ENCODE peak calls at places on chromosomes 5 and 9, in seven cellular contexts. R is RWPE1, K is NB4, L is foreskin keratinocyte, H is BE2C, Z is GM10248, X is astrocyte. Y is an unnamed sample.

GRCh38 chr5:135478938-135479337 is 26.8 kb upstream of the TIFAB start:
- DNase-seq in R (no peak), K (no peak), L (no peak), H (no peak), Z (no peak), X (no peak), Y (no peak)

GRCh38 chr5:150246424-150246823 is 43.1 kb downstream of the CAMK2A start:
- DNase-seq in R (no peak), K (no peak), L (no peak), H (no peak), Z (no peak), X (no peak), Y (no peak)

GRCh38 chr5:38673671-38674071 is 117.2 kb upstream of the LIFR start:
- DNase-seq in R (no peak), K (no peak), L (peak), H (no peak), Z (no peak), X (no peak), Y (no peak)

GRCh38 chr5:141369994-141370848 is at the start of gene PCDHGB3:
- DNase-seq in R (no peak), K (peak), L (no peak), H (no peak), Z (peak), X (peak), Y (peak)

GRCh38 chr5:32278403-32278802 is 34.3 kb downstream of the MTMR12 start:
- DNase-seq in R (no peak), K (peak), L (no peak), H (no peak), Z (no peak), X (peak), Y (peak)

GRCh38 chr5:96329886-96330531 is 103.0 kb downstream of the PCSK1 start:
- DNase-seq in R (peak), K (no peak), L (no peak), H (no peak), Z (no peak), X (no peak), Y (no peak)

GRCh38 chr5:178287091-178287790 is 54.6 kb upstream of the PHYKPL start:
- DNase-seq in R (no peak), K (no peak), L (no peak), H (no peak), Z (no peak), X (no peak), Y (no peak)

GRCh38 chr5:102856374-102856748 is 101.3 kb downstream of the PAM start:
- DNase-seq in R (peak), K (no peak), L (peak), H (no peak), Z (no peak), X (peak), Y (peak)

GRCh38 chr9:109329274-109330258 is 8.7 kb upstream of the EPB41L4B start:
- DNase-seq in R (peak), K (no peak), L (peak), H (peak), Z (no peak), X (peak), Y (no peak)

GRCh38 chr5:139862313-139862712 is 66.7 kb downstream of the PSD2 start:
- DNase-seq in R (no peak), K (no peak), L (peak), H (no peak), Z (no peak), X (peak), Y (peak)

GRCh38 chr5:115429345-115429940 is 115.1 kb downstream of the FEM1C start:
- DNase-seq in R (no peak), K (no peak), L (no peak), H (no peak), Z (no peak), X (no peak), Y (no peak)

GRCh38 chr5:21802869-21803490 is 1050.2 kb downstream of the CDH12 start:
- DNase-seq in R (peak), K (peak), L (peak), H (no peak), Z (peak), X (peak), Y (peak)

GRCh38 chr9:27292646-27293045 is 4.3 kb downstream of the EQTN start:
- DNase-seq in R (no peak), K (no peak), L (no peak), H (no peak), Z (no peak), X (no peak), Y (peak)

GRCh38 chr5:152221721-152222629 is 183.1 kb downstream of the NMUR2 start:
- DNase-seq in R (no peak), K (no peak), L (no peak), H (no peak), Z (no peak), X (no peak), Y (no peak)

GRCh38 chr9:137967280-137967943 is 89.8 kb downstream of the CACNA1B start:
- DNase-seq in R (no peak), K (no peak), L (no peak), H (no peak), Z (no peak), X (no peak), Y (no peak)

GRCh38 chr9:91995000-91995399 is 45.0 kb upstream of the ROR2 start:
- DNase-seq in R (no peak), K (peak), L (no peak), H (no peak), Z (no peak), X (no peak), Y (no peak)

GRCh38 chr9:114880276-114880891 is 50.0 kb downstream of the TNFSF8 start:
- DNase-seq in R (no peak), K (peak), L (no peak), H (no peak), Z (no peak), X (no peak), Y (no peak)

GRCh38 chr5:171965740-171966139 is 40.7 kb downstream of the FBXW11 start:
- DNase-seq in R (no peak), K (peak), L (peak), H (no peak), Z (no peak), X (no peak), Y (no peak)

GRCh38 chr5:95895771-95896170 is 65.9 kb downstream of the ELL2 start:
- DNase-seq in R (no peak), K (no peak), L (no peak), H (no peak), Z (no peak), X (peak), Y (no peak)

GRCh38 chr9:79551586-79551985 is 20.2 kb upstream of the TLE4 start:
- DNase-seq in R (no peak), K (no peak), L (peak), H (no peak), Z (no peak), X (no peak), Y (no peak)

GRCh38 chr5:34535944-34536628 is 120.0 kb upstream of the RAI14 start:
- DNase-seq in R (no peak), K (no peak), L (no peak), H (no peak), Z (no peak), X (peak), Y (no peak)

GRCh38 chr9:73810585-73811215 is 659.0 kb downstream of the ANXA1 start:
- DNase-seq in R (no peak), K (no peak), L (peak), H (no peak), Z (no peak), X (peak), Y (no peak)

GRCh38 chr5:128695791-128696520 is 157.9 kb upstream of the FBN2 start:
- DNase-seq in R (peak), K (no peak), L (peak), H (no peak), Z (no peak), X (peak), Y (peak)

GRCh38 chr5:172052454-172053236 is 46.2 kb upstream of the FBXW11 start:
- DNase-seq in R (no peak), K (no peak), L (no peak), H (no peak), Z (no peak), X (peak), Y (peak)

GRCh38 chr5:77991084-77991483 is 214.9 kb upstream of the TBCA start:
- DNase-seq in R (no peak), K (peak), L (no peak), H (no peak), Z (no peak), X (no peak), Y (no peak)

GRCh38 chr5:139903450-139903804 is 107.8 kb downstream of the PSD2 start:
- DNase-seq in R (no peak), K (no peak), L (no peak), H (no peak), Z (no peak), X (no peak), Y (no peak)

GRCh38 chr9:133585481-133586367 is 23.5 kb downstream of the FAM163B start:
- DNase-seq in R (no peak), K (peak), L (no peak), H (peak), Z (no peak), X (no peak), Y (no peak)

GRCh38 chr5:34494111-34494755 is 161.9 kb upstream of the RAI14 start:
- DNase-seq in R (no peak), K (no peak), L (peak), H (no peak), Z (no peak), X (peak), Y (peak)

GRCh38 chr9:82651474-82651873 is 411.5 kb downstream of the RASEF start:
- DNase-seq in R (no peak), K (no peak), L (no peak), H (no peak), Z (no peak), X (no peak), Y (no peak)

GRCh38 chr9:35696520-35697215 is 6.9 kb upstream of the TPM2 start:
- DNase-seq in R (peak), K (peak), L (peak), H (peak), Z (peak), X (no peak), Y (no peak)

GRCh38 chr9:110641350-110641749 is 27.2 kb upstream of the MUSK start:
- DNase-seq in R (peak), K (no peak), L (no peak), H (no peak), Z (no peak), X (peak), Y (no peak)

GRCh38 chr5:132176543-132176945 is 51.1 kb downstream of the P4HA2 start:
- DNase-seq in R (no peak), K (peak), L (no peak), H (no peak), Z (no peak), X (no peak), Y (no peak)

GRCh38 chr5:167294861-167295685 is 996.4 kb upstream of the WWC1 start:
- DNase-seq in R (peak), K (no peak), L (peak), H (peak), Z (no peak), X (peak), Y (peak)

GRCh38 chr5:37838152-37838932 is 1.5 kb downstream of the GDNF start:
- DNase-seq in R (no peak), K (no peak), L (peak), H (peak), Z (peak), X (no peak), Y (no peak)

GRCh38 chr5:151139015-151139414 is 18.6 kb downstream of the ANXA6 start:
- DNase-seq in R (no peak), K (no peak), L (no peak), H (no peak), Z (no peak), X (no peak), Y (no peak)

GRCh38 chr5:124604419-124604818 is 142.0 kb downstream of the ZNF608 start:
- DNase-seq in R (no peak), K (no peak), L (no peak), H (no peak), Z (no peak), X (no peak), Y (no peak)

GRCh38 chr5:33091571-33092363 is 349.0 kb upstream of the TARS1 start:
- DNase-seq in R (no peak), K (no peak), L (no peak), H (no peak), Z (no peak), X (peak), Y (peak)

GRCh38 chr5:10503997-10504761 is 59.7 kb upstream of the ANKRD33B start:
- DNase-seq in R (no peak), K (peak), L (no peak), H (no peak), Z (no peak), X (no peak), Y (no peak)

GRCh38 chr5:123438902-123439301 is 15.7 kb upstream of the CEP120 start:
- DNase-seq in R (no peak), K (no peak), L (no peak), H (no peak), Z (no peak), X (no peak), Y (no peak)

GRCh38 chr5:308672-309271 is 12.7 kb upstream of the AHRR start:
- DNase-seq in R (peak), K (no peak), L (peak), H (no peak), Z (peak), X (peak), Y (peak)
- TF ChIP-seq CTCF in R (peak), K (no peak), L (peak), H (peak), Z (no peak), X (peak), Y (peak)

DNA sequence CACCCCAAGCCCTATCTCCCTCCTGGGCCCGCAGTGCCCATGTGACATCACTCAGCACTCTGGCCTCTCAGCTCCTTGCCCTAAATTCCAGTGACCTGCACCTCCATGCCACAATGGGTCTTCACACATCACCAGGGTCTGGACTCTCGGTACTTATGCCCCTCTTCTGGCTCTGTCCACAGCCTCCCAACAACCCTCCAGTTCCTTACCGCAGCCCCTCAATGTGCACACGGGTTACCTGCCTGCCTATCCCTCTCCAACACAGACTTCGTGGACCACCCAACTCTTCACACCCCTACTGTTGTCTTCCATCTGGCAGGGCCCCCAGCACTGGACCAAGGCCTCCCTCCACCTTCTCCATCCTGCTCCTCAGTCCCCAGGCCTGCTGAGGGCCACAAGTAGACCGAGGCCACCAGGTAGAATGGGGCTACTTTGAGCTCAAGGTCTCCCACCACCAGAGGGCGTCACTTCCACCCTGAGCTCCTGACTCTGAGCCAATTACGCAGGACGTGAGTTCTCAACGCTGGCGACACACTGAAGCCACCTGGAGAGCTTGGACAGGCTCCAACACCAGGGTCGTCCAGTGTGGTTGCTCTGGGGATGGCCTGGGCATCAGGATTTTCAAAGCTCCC is 172.1 kb downstream of the GABBR2 start:
- DNase-seq in R (no peak), K (peak), L (no peak), H (peak), Z (peak), X (no peak), Y (no peak)
- TF ChIP-seq CTCF in R (no peak), K (peak), L (peak), H (peak), Z (peak), X (peak), Y (peak)

GRCh38 chr9:21413089-21414023 is 4.4 kb downstream of the IFNA8 start:
- DNase-seq in R (no peak), K (peak), L (no peak), H (no peak), Z (no peak), X (no peak), Y (no peak)
- TF ChIP-seq CTCF in R (no peak), K (peak), L (peak), H (peak), Z (peak), X (no peak), Y (peak)

GRCh38 chr9:95341262-95342011 is 23.9 kb upstream of the FANCC start:
- DNase-seq in R (no peak), K (no peak), L (no peak), H (no peak), Z (no peak), X (no peak), Y (no peak)
- TF ChIP-seq CTCF in R (no peak), K (no peak), L (peak), H (peak), Z (peak), X (no peak), Y (peak)

Y was measured in HFFc6.